ENCODE peak calls at places on chromosomes 2 and 18, in four cellular contexts. One of them, this sample, is unnamed.

GRCh38 chr2:89763581-89764485 is 1072.4 kb downstream of the RPIA start:
- DNase-seq in foreskin fibroblast: no peak
- DNase-seq in uterus: peak
- DNase-seq in fibroblast of pulmonary artery: no peak
- DNase-seq in this sample: no peak

GRCh38 chr2:63740943-63741342 is 100.8 kb upstream of the UGP2 start:
- DNase-seq in foreskin fibroblast: peak
- DNase-seq in uterus: no peak
- DNase-seq in fibroblast of pulmonary artery: peak
- DNase-seq in this sample: peak

GRCh38 chr2:216352653-216353270 is 19.5 kb downstream of the MARCHF4 start:
- DNase-seq in foreskin fibroblast: no peak
- DNase-seq in uterus: no peak
- DNase-seq in fibroblast of pulmonary artery: no peak
- DNase-seq in this sample: no peak

GRCh38 chr18:75638223-75638596 is 210.7 kb upstream of the SMIM21 start:
- DNase-seq in uterus: no peak
- DNase-seq in foreskin fibroblast: peak
- DNase-seq in fibroblast of pulmonary artery: peak
- DNase-seq in this sample: peak

GRCh38 chr2:101442042-101442666 is 32.8 kb downstream of the RFX8 start:
- DNase-seq in foreskin fibroblast: peak
- DNase-seq in uterus: no peak
- DNase-seq in fibroblast of pulmonary artery: peak
- DNase-seq in this sample: peak

GRCh38 chr18:34801769-34802168 is 91.7 kb downstream of the DTNA start:
- DNase-seq in uterus: no peak
- DNase-seq in foreskin fibroblast: peak
- DNase-seq in fibroblast of pulmonary artery: peak
- DNase-seq in this sample: peak

GRCh38 chr2:30686000-30686399 is 121.2 kb downstream of the CAPN13 start:
- DNase-seq in foreskin fibroblast: no peak
- DNase-seq in fibroblast of pulmonary artery: no peak
- DNase-seq in uterus: no peak
- DNase-seq in this sample: no peak

GRCh38 chr2:29295843-29296242 is 180.6 kb downstream of the CLIP4 start:
- DNase-seq in foreskin fibroblast: peak
- DNase-seq in fibroblast of pulmonary artery: peak
- DNase-seq in uterus: no peak
- DNase-seq in this sample: no peak

GRCh38 chr18:78739843-78740677 is 239.6 kb upstream of the SALL3 start:
- DNase-seq in fibroblast of pulmonary artery: no peak
- DNase-seq in uterus: peak
- DNase-seq in foreskin fibroblast: no peak
- DNase-seq in this sample: no peak

GRCh38 chr2:237354930-237355329 is 59.0 kb downstream of the COL6A3 start:
- DNase-seq in uterus: no peak
- DNase-seq in fibroblast of pulmonary artery: peak
- DNase-seq in foreskin fibroblast: peak
- DNase-seq in this sample: peak

GRCh38 chr2:96549967-96550786 is 13.6 kb downstream of the ARID5A start:
- DNase-seq in fibroblast of pulmonary artery: no peak
- DNase-seq in foreskin fibroblast: no peak
- DNase-seq in uterus: no peak
- DNase-seq in this sample: no peak

GRCh38 chr18:46369323-46369722 is 265.1 kb downstream of the HAUS1 start:
- DNase-seq in foreskin fibroblast: no peak
- DNase-seq in uterus: no peak
- DNase-seq in fibroblast of pulmonary artery: peak
- DNase-seq in this sample: no peak

GRCh38 chr2:178700922-178701342 is 106.3 kb downstream of the TTN start:
- DNase-seq in fibroblast of pulmonary artery: peak
- DNase-seq in uterus: no peak
- DNase-seq in foreskin fibroblast: peak
- DNase-seq in this sample: peak

GRCh38 chr18:37450434-37451133 is 115.0 kb downstream of the CELF4 start:
- DNase-seq in fibroblast of pulmonary artery: peak
- DNase-seq in foreskin fibroblast: peak
- DNase-seq in uterus: peak
- DNase-seq in this sample: no peak

GRCh38 chr2:45342-46130 is 769 bp downstream of the FAM110C start:
- DNase-seq in foreskin fibroblast: no peak
- DNase-seq in fibroblast of pulmonary artery: no peak
- DNase-seq in uterus: no peak
- DNase-seq in this sample: no peak

GRCh38 chr2:172484253-172484652 is 56.9 kb downstream of the ITGA6 start:
- DNase-seq in fibroblast of pulmonary artery: peak
- DNase-seq in foreskin fibroblast: peak
- DNase-seq in uterus: no peak
- DNase-seq in this sample: peak

GRCh38 chr2:239590276-239590675 is 189.5 kb upstream of the HDAC4 start:
- DNase-seq in fibroblast of pulmonary artery: no peak
- DNase-seq in uterus: no peak
- DNase-seq in foreskin fibroblast: no peak
- DNase-seq in this sample: no peak

GRCh38 chr2:115165529-115166109 is 723.2 kb downstream of the DPP10 start:
- DNase-seq in uterus: no peak
- DNase-seq in fibroblast of pulmonary artery: peak
- DNase-seq in foreskin fibroblast: peak
- DNase-seq in this sample: peak

GRCh38 chr18:48699761-48700160 is 160.9 kb downstream of the CTIF start:
- DNase-seq in uterus: no peak
- DNase-seq in foreskin fibroblast: no peak
- DNase-seq in fibroblast of pulmonary artery: no peak
- DNase-seq in this sample: no peak

GRCh38 chr2:216622526-216622925 is 10.7 kb upstream of the IGFBP2 start:
- DNase-seq in foreskin fibroblast: no peak
- DNase-seq in uterus: no peak
- DNase-seq in fibroblast of pulmonary artery: no peak
- DNase-seq in this sample: no peak

GRCh38 chr2:225735844-225736243 is 336.3 kb downstream of the NYAP2 start:
- DNase-seq in foreskin fibroblast: peak
- DNase-seq in fibroblast of pulmonary artery: peak
- DNase-seq in uterus: peak
- DNase-seq in this sample: peak

GRCh38 chr2:236600892-236601291 is 31.3 kb downstream of the ACKR3 start:
- DNase-seq in fibroblast of pulmonary artery: no peak
- DNase-seq in foreskin fibroblast: no peak
- DNase-seq in uterus: no peak
- DNase-seq in this sample: no peak

GRCh38 chr2:152298754-152299153 is 36.2 kb upstream of the FMNL2 start:
- DNase-seq in uterus: no peak
- DNase-seq in fibroblast of pulmonary artery: peak
- DNase-seq in foreskin fibroblast: peak
- DNase-seq in this sample: peak

GRCh38 chr2:12602661-12603060 is 114.1 kb upstream of the TRIB2 start:
- DNase-seq in fibroblast of pulmonary artery: no peak
- DNase-seq in uterus: no peak
- DNase-seq in foreskin fibroblast: peak
- DNase-seq in this sample: no peak

GRCh38 chr2:134846213-134846612 is 7.8 kb downstream of the ACMSD start:
- DNase-seq in foreskin fibroblast: no peak
- DNase-seq in fibroblast of pulmonary artery: no peak
- DNase-seq in uterus: no peak
- DNase-seq in this sample: no peak

GRCh38 chr2:235286624-235287368 is 207.0 kb upstream of the AGAP1 start:
- DNase-seq in foreskin fibroblast: peak
- DNase-seq in fibroblast of pulmonary artery: peak
- DNase-seq in uterus: no peak
- DNase-seq in this sample: peak

GRCh38 chr2:173678186-173678585 is 287.0 kb downstream of the SP3 start:
- DNase-seq in uterus: no peak
- DNase-seq in fibroblast of pulmonary artery: no peak
- DNase-seq in foreskin fibroblast: no peak
- DNase-seq in this sample: no peak

GRCh38 chr18:51082571-51083264 is 52.7 kb downstream of the SMAD4 start:
- DNase-seq in foreskin fibroblast: no peak
- DNase-seq in uterus: no peak
- DNase-seq in fibroblast of pulmonary artery: peak
- DNase-seq in this sample: peak

GRCh38 chr2:237278593-237278992 is 135.4 kb downstream of the COL6A3 start:
- DNase-seq in uterus: peak
- DNase-seq in foreskin fibroblast: peak
- DNase-seq in fibroblast of pulmonary artery: no peak
- DNase-seq in this sample: peak

GRCh38 chr2:219570924-219571310 is 422 bp downstream of the OBSL1 start:
- DNase-seq in foreskin fibroblast: peak
- DNase-seq in fibroblast of pulmonary artery: peak
- DNase-seq in uterus: no peak
- DNase-seq in this sample: peak

This sample was measured in cardiac fibroblast.